ENCODE peak calls at places on chromosomes 5 and 9, in eight cellular contexts. D is transverse colon; F is ELR; S is kidney epithelial cell; Y is NCI-H1436; B is activated CD4-positive, alpha-beta T cell treated with anti-CD3 and anti-CD28 coated beads for 4 hours; E is breast epithelium; A is heart left ventricle. Q is an unnamed sample.

GRCh38 chr9:81682797-81683196 is 6.5 kb downstream of the TLE1 start:
- DNase-seq in D (peak), F (no peak), S (no peak), Y (no peak), B (no peak), E (no peak), A (no peak), Q (no peak)

GRCh38 chr9:31776471-31776870 is 608.0 kb upstream of the ACO1 start:
- DNase-seq in D (no peak), F (no peak), S (no peak), Y (peak), B (no peak), E (no peak), A (no peak), Q (no peak)

GRCh38 chr9:18707078-18707477 is 233.1 kb downstream of the ADAMTSL1 start:
- DNase-seq in D (no peak), F (no peak), S (no peak), Y (no peak), B (no peak), E (no peak), A (no peak), Q (no peak)

GRCh38 chr5:34913072-34913471 is 2.2 kb downstream of the RAD1 start:
- DNase-seq in D (no peak), F (peak), S (no peak), Y (no peak), B (no peak), E (no peak), A (no peak), Q (no peak)

GRCh38 chr5:9461246-9461645 is 84.6 kb downstream of the SEMA5A start:
- DNase-seq in D (no peak), F (no peak), S (no peak), Y (no peak), B (no peak), E (no peak), A (no peak), Q (no peak)

GRCh38 chr9:35350827-35351549 is 138.9 kb upstream of the RUSC2 start:
- DNase-seq in D (no peak), F (peak), S (no peak), Y (no peak), B (no peak), E (no peak), A (no peak), Q (no peak)

GRCh38 chr5:170296036-170296934 is 1.3 kb downstream of the LCP2 start:
- DNase-seq in D (no peak), F (no peak), S (no peak), Y (no peak), B (no peak), E (no peak), A (no peak), Q (peak)

GRCh38 chr9:116234091-116234490 is 80.5 kb downstream of the PAPPA start:
- DNase-seq in D (no peak), F (peak), S (peak), Y (no peak), B (no peak), E (no peak), A (no peak), Q (no peak)

GRCh38 chr5:50711280-50711679 is 44.8 kb downstream of the PARP8 start:
- DNase-seq in D (peak), F (peak), S (no peak), Y (no peak), B (peak), E (no peak), A (no peak), Q (peak)

GRCh38 chr5:174172104-174172965 is 126.8 kb downstream of the NSG2 start:
- DNase-seq in D (no peak), F (no peak), S (no peak), Y (no peak), B (no peak), E (no peak), A (no peak), Q (no peak)

GRCh38 chr5:138275379-138275782 is 960 bp upstream of the GFRA3 start:
- DNase-seq in D (no peak), F (peak), S (no peak), Y (no peak), B (no peak), E (no peak), A (no peak), Q (no peak)

GRCh38 chr5:6634327-6634713 is 1.1 kb downstream of the SRD5A1 start:
- DNase-seq in D (no peak), F (peak), S (no peak), Y (no peak), B (no peak), E (no peak), A (no peak), Q (peak)

GRCh38 chr5:163306421-163306820 is 131.0 kb upstream of the CCNG1 start:
- DNase-seq in D (no peak), F (peak), S (no peak), Y (no peak), B (no peak), E (no peak), A (no peak), Q (no peak)

GRCh38 chr5:154740957-154741356 is 14.2 kb upstream of the LARP1 start:
- DNase-seq in D (no peak), F (no peak), S (no peak), Y (no peak), B (no peak), E (no peak), A (no peak), Q (no peak)

GRCh38 chr9:114893622-114894021 is 36.8 kb downstream of the TNFSF8 start:
- DNase-seq in D (no peak), F (peak), S (no peak), Y (no peak), B (peak), E (no peak), A (no peak), Q (no peak)

GRCh38 chr5:120160120-120160895 is 303.8 kb upstream of the PRR16 start:
- DNase-seq in D (no peak), F (peak), S (no peak), Y (no peak), B (no peak), E (no peak), A (no peak), Q (no peak)

GRCh38 chr5:96758621-96759020 is 49.1 kb downstream of the ERAP1 start:
- DNase-seq in D (no peak), F (no peak), S (no peak), Y (no peak), B (no peak), E (no peak), A (no peak), Q (no peak)

GRCh38 chr9:94903961-94904421 is 177.5 kb downstream of the AOPEP start:
- DNase-seq in D (no peak), F (peak), S (no peak), Y (no peak), B (no peak), E (no peak), A (no peak), Q (no peak)

GRCh38 chr5:161846731-161847130 is 1.2 kb upstream of the GABRA1 start:
- DNase-seq in D (no peak), F (no peak), S (peak), Y (no peak), B (no peak), E (no peak), A (no peak), Q (no peak)

GRCh38 chr5:90680831-90681420 is 122.3 kb downstream of the ADGRV1 start:
- DNase-seq in D (no peak), F (no peak), S (no peak), Y (no peak), B (no peak), E (no peak), A (no peak), Q (no peak)

GRCh38 chr9:82721596-82721995 is 341.3 kb downstream of the RASEF start:
- DNase-seq in D (no peak), F (no peak), S (no peak), Y (no peak), B (no peak), E (no peak), A (no peak), Q (no peak)

GRCh38 chr9:70439991-70440706 is 25.7 kb upstream of the KLF9 start:
- DNase-seq in D (no peak), F (peak), S (no peak), Y (no peak), B (no peak), E (no peak), A (no peak), Q (no peak)

GRCh38 chr5:64971538-64971937 is 202.8 kb downstream of the CWC27 start:
- DNase-seq in D (no peak), F (peak), S (no peak), Y (no peak), B (no peak), E (no peak), A (no peak), Q (no peak)

GRCh38 chr5:149781612-149782011 is 51.5 kb downstream of the PPARGC1B start:
- DNase-seq in D (no peak), F (no peak), S (no peak), Y (no peak), B (no peak), E (no peak), A (no peak), Q (no peak)

GRCh38 chr5:107011530-107012115 is 659.1 kb downstream of the EFNA5 start:
- DNase-seq in D (no peak), F (no peak), S (no peak), Y (peak), B (no peak), E (no peak), A (no peak), Q (no peak)

GRCh38 chr5:133249593-133249992 is 197.8 kb downstream of the HSPA4 start:
- DNase-seq in D (no peak), F (peak), S (no peak), Y (no peak), B (no peak), E (peak), A (no peak), Q (no peak)

GRCh38 chr5:137236266-137236665 is 262.9 kb downstream of the SPOCK1 start:
- DNase-seq in D (no peak), F (no peak), S (no peak), Y (no peak), B (no peak), E (no peak), A (no peak), Q (no peak)

GRCh38 chr9:26637101-26637500 is 255.5 kb downstream of the CAAP1 start:
- DNase-seq in D (no peak), F (no peak), S (no peak), Y (no peak), B (no peak), E (no peak), A (no peak), Q (no peak)

GRCh38 chr9:89532478-89532877 is 34.6 kb upstream of the SEMA4D start:
- DNase-seq in D (no peak), F (no peak), S (no peak), Y (no peak), B (peak), E (no peak), A (no peak), Q (no peak)

GRCh38 chr5:160847526-160848085 is 4.4 kb downstream of the ATP10B start:
- DNase-seq in D (no peak), F (no peak), S (no peak), Y (no peak), B (no peak), E (no peak), A (no peak), Q (no peak)

GRCh38 chr5:37751227-37751626 is 88.6 kb downstream of the GDNF start:
- DNase-seq in D (no peak), F (peak), S (peak), Y (no peak), B (no peak), E (no peak), A (no peak), Q (no peak)

GRCh38 chr5:125411163-125412050 is 665.0 kb upstream of the ZNF608 start:
- DNase-seq in D (peak), F (no peak), S (no peak), Y (peak), B (no peak), E (no peak), A (peak), Q (no peak)

GRCh38 chr9:107648153-107648716 is 158.7 kb upstream of the KLF4 start:
- DNase-seq in D (no peak), F (no peak), S (no peak), Y (no peak), B (no peak), E (no peak), A (no peak), Q (no peak)

Q was measured in naive B cell.